ENCODE peak calls at places on chromosomes 4 and X, in eight cellular contexts. E is epithelial cell of esophagus, P is fibroblast of lung, A is IMR-90, U is fibroblast of pulmonary artery, W is neural crest cell, R is nephron progenitor cell, K is AG04450. I is an unnamed sample.

GRCh38 chr4:184722798-184723197 is 11.1 kb downstream of the CENPU start:
- DNase-seq in E (peak), P (no peak), A (no peak), U (no peak), W (no peak), R (no peak), K (no peak), I (no peak)

GRCh38 chrX:9983463-9983862 is 16.3 kb downstream of the CLDN34 start:
- DNase-seq in E (no peak), P (no peak), A (no peak), U (no peak), W (no peak), R (no peak), K (no peak), I (no peak)

GRCh38 chr4:88757776-88758175 is 60.1 kb upstream of the NAP1L5 start:
- DNase-seq in E (no peak), P (no peak), A (no peak), U (no peak), W (no peak), R (no peak), K (no peak), I (no peak)

GRCh38 chrX:97898798-97899197 is 1015.1 kb downstream of the RPA4 start:
- DNase-seq in E (peak), P (no peak), A (peak), U (peak), W (no peak), R (no peak), K (peak), I (no peak)

GRCh38 chrX:138925330-138925729 is 213.8 kb upstream of the FGF13 start:
- DNase-seq in E (peak), P (peak), A (peak), U (peak), W (no peak), R (no peak), K (peak), I (peak)

GRCh38 chr4:123299212-123299651 is 97.4 kb upstream of the SPRY1 start:
- DNase-seq in E (peak), P (peak), A (peak), U (peak), W (no peak), R (no peak), K (peak), I (peak)

GRCh38 chrX:53294024-53294648 is 12.8 kb upstream of the IQSEC2 start:
- DNase-seq in E (peak), P (peak), A (peak), U (no peak), W (no peak), R (no peak), K (no peak), I (no peak)

GRCh38 chrX:136828830-136829229 is 48.1 kb upstream of the ARHGEF6 start:
- DNase-seq in E (no peak), P (no peak), A (no peak), U (no peak), W (no peak), R (no peak), K (no peak), I (no peak)

GRCh38 chr4:116108606-116109005 is 976.8 kb downstream of the TRAM1L1 start:
- DNase-seq in E (no peak), P (no peak), A (no peak), U (no peak), W (no peak), R (no peak), K (no peak), I (no peak)

GRCh38 chrX:619812-620493 is 10.6 kb upstream of the SHOX start:
- DNase-seq in E (no peak), P (no peak), A (no peak), U (no peak), W (no peak), R (no peak), K (no peak), I (no peak)

GRCh38 chr4:107036602-107037151 is 564 bp upstream of the DKK2 start:
- DNase-seq in E (no peak), P (no peak), A (no peak), U (no peak), W (no peak), R (no peak), K (no peak), I (no peak)

GRCh38 chr4:52588771-52589591 is 70.1 kb downstream of the USP46 start:
- DNase-seq in E (peak), P (peak), A (peak), U (peak), W (no peak), R (no peak), K (peak), I (peak)

GRCh38 chr4:175745340-175745739 is 66.7 kb downstream of the GPM6A start:
- DNase-seq in E (no peak), P (no peak), A (no peak), U (no peak), W (no peak), R (no peak), K (no peak), I (no peak)

GRCh38 chr4:1728061-1728980 is 7.0 kb downstream of the TACC3 start:
- DNase-seq in E (no peak), P (no peak), A (no peak), U (no peak), W (no peak), R (no peak), K (no peak), I (no peak)

GRCh38 chr4:27360651-27361347 is 500.2 kb downstream of the STIM2 start:
- DNase-seq in E (peak), P (no peak), A (peak), U (peak), W (peak), R (no peak), K (no peak), I (peak)

GRCh38 chr4:46386570-46386969 is 3.4 kb downstream of the GABRA2 start:
- DNase-seq in E (no peak), P (no peak), A (no peak), U (peak), W (no peak), R (peak), K (no peak), I (no peak)

GRCh38 chr4:146398896-146399443 is 122.8 kb downstream of the SLC10A7 start:
- DNase-seq in E (no peak), P (no peak), A (no peak), U (no peak), W (no peak), R (no peak), K (no peak), I (no peak)

GRCh38 chrX:74656079-74656745 is 41.8 kb upstream of the RLIM start:
- DNase-seq in E (no peak), P (no peak), A (peak), U (peak), W (no peak), R (no peak), K (no peak), I (no peak)

GRCh38 chr4:5660185-5660584 is 48.2 kb downstream of the EVC2 start:
- DNase-seq in E (peak), P (no peak), A (peak), U (peak), W (no peak), R (no peak), K (no peak), I (peak)

GRCh38 chr4:57876934-57877554 is 766.9 kb upstream of the IGFBP7 start:
- DNase-seq in E (no peak), P (no peak), A (no peak), U (no peak), W (no peak), R (no peak), K (no peak), I (no peak)

GRCh38 chr4:111360906-111361305 is 738.0 kb upstream of the PITX2 start:
- DNase-seq in E (no peak), P (no peak), A (peak), U (no peak), W (no peak), R (no peak), K (no peak), I (no peak)

GRCh38 chrX:37686348-37686736 is 751 bp downstream of the XK start:
- DNase-seq in E (no peak), P (no peak), A (no peak), U (no peak), W (no peak), R (no peak), K (no peak), I (no peak)

GRCh38 chr4:40627540-40627939 is 2.1 kb downstream of the RBM47 start:
- DNase-seq in E (peak), P (no peak), A (no peak), U (no peak), W (no peak), R (no peak), K (no peak), I (peak)

GRCh38 chr4:40629401-40630334 is at the start of gene RBM47:
- DNase-seq in E (peak), P (peak), A (peak), U (peak), W (peak), R (peak), K (no peak), I (peak)

GRCh38 chr4:40628888-40629287 is 776 bp downstream of the RBM47 start:
- DNase-seq in E (peak), P (no peak), A (no peak), U (no peak), W (no peak), R (no peak), K (no peak), I (peak)

GRCh38 chr4:40626183-40626990 is 3.3 kb downstream of the RBM47 start:
- DNase-seq in E (peak), P (no peak), A (peak), U (peak), W (no peak), R (no peak), K (no peak), I (peak)

DNA sequence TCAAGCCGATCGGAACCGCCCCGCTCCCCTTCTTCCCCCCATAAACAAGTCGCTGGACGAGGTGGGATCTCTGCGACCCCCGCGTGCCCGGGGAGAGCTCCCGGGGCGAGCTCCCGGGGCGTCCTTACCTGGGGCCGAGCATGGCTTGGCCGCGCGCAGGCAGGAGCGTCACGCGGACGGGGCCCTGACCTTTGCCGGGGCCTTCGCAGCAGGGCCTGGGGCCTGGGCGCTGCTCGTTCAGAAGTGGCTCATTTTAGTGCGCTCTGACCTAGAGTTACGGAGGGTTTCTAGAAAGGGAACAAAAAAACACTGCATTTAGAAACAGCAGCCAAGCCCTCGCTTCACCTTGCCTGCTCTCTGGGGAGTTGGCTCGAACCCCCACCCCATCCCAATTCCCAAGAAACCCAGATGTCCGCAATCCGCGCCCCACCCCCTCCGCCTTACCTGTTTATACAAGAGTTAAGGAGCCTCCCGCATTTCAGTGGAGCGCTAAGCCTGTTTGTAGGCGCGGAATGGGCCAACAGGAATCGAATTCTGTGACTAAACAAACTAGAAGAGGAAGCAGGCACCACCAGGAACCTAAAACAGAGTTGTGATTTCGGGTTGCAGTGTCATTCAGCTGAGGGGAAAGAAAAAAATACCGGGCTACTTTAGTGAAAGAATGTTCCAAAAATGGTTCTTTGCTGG is 814 bp upstream of the RBM47 start:
- DNase-seq in E (peak), P (no peak), A (no peak), U (no peak), W (no peak), R (peak), K (no peak), I (peak)
- TF ChIP-seq CTCF in E (no peak), P (no peak), A (no peak), U (no peak), W (no peak), R (no peak), K (no peak), I (no peak)

GRCh38 chrX:134931550-134931949 is 59.2 kb upstream of the SMIM10 start:
- DNase-seq in E (no peak), P (no peak), A (no peak), U (no peak), W (no peak), R (no peak), K (no peak), I (no peak)
- TF ChIP-seq CTCF in E (no peak), P (no peak), A (no peak), U (no peak), W (no peak), R (no peak), K (no peak), I (no peak)

GRCh38 chrX:131827935-131828334 is 195.2 kb upstream of the STK26 start:
- DNase-seq in E (peak), P (no peak), A (no peak), U (peak), W (no peak), R (peak), K (no peak), I (no peak)

GRCh38 chrX:131816551-131817136 is 206.5 kb upstream of the STK26 start:
- DNase-seq in E (no peak), P (no peak), A (peak), U (no peak), W (no peak), R (no peak), K (no peak), I (no peak)

GRCh38 chrX:131818297-131818936 is 204.7 kb upstream of the STK26 start:
- DNase-seq in E (no peak), P (no peak), A (no peak), U (no peak), W (no peak), R (no peak), K (no peak), I (no peak)

GRCh38 chrX:131826572-131826971 is 196.5 kb upstream of the STK26 start:
- DNase-seq in E (no peak), P (no peak), A (no peak), U (no peak), W (no peak), R (no peak), K (no peak), I (no peak)

DNA sequence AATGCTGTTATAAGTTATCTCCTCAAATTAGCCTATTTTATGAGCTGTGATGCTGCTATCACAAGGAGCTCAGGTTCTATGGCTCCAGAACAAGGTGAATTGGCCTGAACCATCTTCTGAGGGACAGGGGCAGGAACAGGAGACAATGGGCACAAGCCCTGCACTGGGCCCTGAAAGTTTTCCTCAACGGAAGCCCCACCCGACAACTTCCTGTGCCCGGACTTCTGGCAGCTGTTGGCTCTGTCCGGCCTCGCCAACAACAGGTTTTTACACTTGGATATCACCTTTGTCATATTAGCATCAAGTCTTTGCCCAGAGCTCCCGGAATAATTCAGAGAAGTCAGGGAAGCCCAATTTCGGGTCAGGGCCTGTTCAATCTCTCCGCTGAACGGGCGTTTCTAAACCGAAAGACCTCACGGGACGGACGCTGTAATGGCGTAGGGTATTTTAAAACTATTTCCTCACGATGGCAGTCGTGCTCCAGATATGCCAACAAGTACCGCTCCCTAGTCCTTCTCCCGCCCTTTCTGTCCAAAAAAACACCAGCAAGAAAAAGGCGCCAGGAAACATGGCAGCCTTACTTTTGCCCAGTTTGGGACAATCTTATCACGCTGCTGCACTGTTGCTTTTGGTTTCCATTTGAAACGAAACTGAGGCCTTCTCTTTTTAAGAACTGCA is 201.0 kb upstream of the STK26 start:
- DNase-seq in E (no peak), P (no peak), A (peak), U (no peak), W (no peak), R (no peak), K (no peak), I (no peak)
- TF ChIP-seq CTCF in E (no peak), P (no peak), A (peak), U (no peak), W (no peak), R (no peak), K (no peak), I (no peak)

DNA sequence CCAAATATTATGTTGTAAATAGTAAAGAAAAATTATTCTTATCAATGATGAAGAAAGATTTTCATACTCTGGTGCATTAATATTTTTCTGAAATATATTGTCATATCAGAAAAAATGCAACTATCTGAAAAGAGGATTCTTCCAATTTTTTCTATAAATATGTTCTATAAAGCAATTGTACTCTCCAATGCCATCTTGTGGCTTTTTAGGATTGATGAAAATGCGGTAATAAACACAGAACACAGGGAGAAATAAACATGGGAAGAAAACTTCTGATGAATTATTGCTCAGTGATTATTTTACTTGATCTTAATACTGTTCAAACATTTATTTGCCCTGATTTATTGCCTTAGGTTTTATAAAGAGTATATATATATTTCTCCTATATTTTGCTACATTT is 215.4 kb downstream of the IL1RAPL1 start:
- DNase-seq in E (peak), P (peak), A (no peak), U (peak), W (no peak), R (no peak), K (no peak), I (no peak)
- TF ChIP-seq CTCF in E (peak), P (peak), A (peak), U (peak), W (peak), R (no peak), K (peak), I (no peak)

GRCh38 chr4:53744446-53745160 is 153.3 kb upstream of the LNX1 start:
- DNase-seq in E (no peak), P (no peak), A (no peak), U (no peak), W (no peak), R (no peak), K (no peak), I (no peak)
- TF ChIP-seq CTCF in E (no peak), P (no peak), A (no peak), U (no peak), W (no peak), R (no peak), K (no peak), I (no peak)

DNA sequence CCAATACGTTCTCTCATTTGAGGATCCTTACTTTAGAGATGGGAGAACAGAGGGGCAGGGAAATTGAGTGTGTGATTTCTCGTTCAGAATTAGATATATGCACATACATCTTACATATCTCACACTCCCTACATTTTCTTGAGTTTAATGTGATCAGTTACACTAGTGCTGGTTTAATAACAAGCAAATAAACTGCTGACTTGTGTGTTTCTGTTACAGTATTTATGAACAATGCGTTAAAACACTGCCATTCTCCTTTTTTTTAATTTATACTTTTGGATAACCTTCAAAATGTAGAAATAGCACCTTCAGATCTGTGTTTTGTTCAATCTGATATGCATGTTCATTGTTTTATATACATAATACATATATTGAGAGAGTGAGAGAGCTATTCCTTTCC is 130.1 kb downstream of the KLHL8 start:
- DNase-seq in E (no peak), P (no peak), A (no peak), U (no peak), W (no peak), R (no peak), K (no peak), I (no peak)
- TF ChIP-seq CTCF in E (no peak), P (no peak), A (no peak), U (no peak), W (no peak), R (no peak), K (no peak), I (no peak)